ENCODE peak calls at places on chromosomes 3 and 15, in six cellular contexts. I, G, X, W, R and P are unnamed samples.

GRCh38 chr15:74055804-74056203 is 26.5 kb downstream of the GOLGA6A start:
- DNase-seq in I (no peak), G (no peak), X (no peak), W (no peak), R (no peak), P (no peak)

GRCh38 chr3:100957407-100958100 is 35.7 kb downstream of the ABI3BP start:
- DNase-seq in I (no peak), G (peak), X (peak), W (peak), R (no peak), P (no peak)

GRCh38 chr15:28004143-28005003 is 94.7 kb downstream of the OCA2 start:
- DNase-seq in I (no peak), G (no peak), X (no peak), W (peak), R (no peak), P (no peak)

GRCh38 chr3:48502728-48503168 is 1.2 kb downstream of the SHISA5 start:
- DNase-seq in I (peak), G (no peak), X (no peak), W (no peak), R (no peak), P (no peak)

GRCh38 chr15:52151353-52151752 is 38.8 kb upstream of the BCL2L10 start:
- DNase-seq in I (no peak), G (no peak), X (no peak), W (no peak), R (no peak), P (no peak)

GRCh38 chr15:60886680-60887079 is 342.4 kb downstream of the RORA start:
- DNase-seq in I (no peak), G (no peak), X (no peak), W (no peak), R (no peak), P (no peak)

GRCh38 chr3:123335007-123335670 is 113.8 kb downstream of the ADCY5 start:
- DNase-seq in I (peak), G (no peak), X (no peak), W (no peak), R (no peak), P (no peak)

GRCh38 chr3:65497846-65498245 is 540.9 kb downstream of the MAGI1 start:
- DNase-seq in I (no peak), G (no peak), X (no peak), W (no peak), R (no peak), P (no peak)

GRCh38 chr3:65978116-65978515 is 60.6 kb downstream of the MAGI1 start:
- DNase-seq in I (no peak), G (no peak), X (peak), W (no peak), R (peak), P (no peak)

GRCh38 chr15:38130739-38131498 is 121.7 kb upstream of the SPRED1 start:
- DNase-seq in I (peak), G (peak), X (peak), W (peak), R (peak), P (peak)

GRCh38 chr15:39471791-39472190 is 109.1 kb upstream of the THBS1 start:
- DNase-seq in I (no peak), G (no peak), X (no peak), W (no peak), R (no peak), P (no peak)

GRCh38 chr3:127785711-127786265 is 36.5 kb downstream of the MGLL start:
- DNase-seq in I (peak), G (no peak), X (no peak), W (no peak), R (no peak), P (no peak)

GRCh38 chr3:178439504-178439903 is 96.7 kb upstream of the KCNMB2 start:
- DNase-seq in I (no peak), G (peak), X (peak), W (peak), R (peak), P (peak)

GRCh38 chr3:178435575-178435974 is 100.7 kb upstream of the KCNMB2 start:
- DNase-seq in I (no peak), G (no peak), X (no peak), W (no peak), R (no peak), P (no peak)

GRCh38 chr3:178436773-178437172 is 99.5 kb upstream of the KCNMB2 start:
- DNase-seq in I (no peak), G (no peak), X (peak), W (peak), R (peak), P (peak)

GRCh38 chr3:178434206-178434805 is 101.9 kb upstream of the KCNMB2 start:
- DNase-seq in I (no peak), G (no peak), X (peak), W (no peak), R (peak), P (no peak)
- TF ChIP-seq CTCF in I (peak), G (no peak), X (no peak), W (peak), R (peak), P (no peak)

DNA sequence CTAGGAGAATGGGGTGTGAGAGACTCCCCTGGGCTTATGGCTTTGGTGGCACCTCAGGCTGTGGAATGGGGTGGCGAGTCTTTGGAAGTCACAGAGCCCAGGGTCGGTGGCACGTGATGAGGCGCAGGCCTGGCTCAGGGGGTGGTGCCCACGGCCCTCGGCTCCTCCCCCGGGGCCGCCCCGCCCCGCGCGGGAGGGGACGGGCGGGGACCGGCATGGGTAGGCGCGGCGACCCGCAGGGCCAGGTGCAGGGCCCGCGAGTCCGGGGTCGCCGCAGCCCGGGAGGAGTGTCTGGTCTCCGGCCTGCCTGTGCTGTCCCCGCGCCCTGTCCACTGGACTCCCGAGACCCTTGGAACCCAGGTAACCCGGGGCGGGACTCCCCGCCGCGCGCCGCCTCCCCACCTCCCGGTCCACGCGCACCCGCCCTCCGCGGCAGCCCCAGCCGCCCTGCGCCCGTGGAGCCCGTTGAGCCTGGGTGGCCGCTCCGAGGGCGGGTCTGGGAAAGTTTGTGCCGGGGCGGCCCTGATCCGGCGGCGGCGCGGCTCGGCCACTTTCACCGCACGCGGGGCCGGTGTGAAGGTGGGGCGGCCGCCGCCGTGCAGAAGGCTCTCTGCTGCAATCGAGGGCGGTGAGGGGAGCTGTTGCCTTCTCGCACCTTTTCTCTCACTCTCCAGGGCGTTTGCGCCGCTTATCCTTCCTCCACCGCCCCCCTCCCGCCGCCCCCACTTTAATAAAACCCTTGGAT is at the start of gene PAQR5:
- DNase-seq in I (peak), G (no peak), X (no peak), W (no peak), R (no peak), P (no peak)
- H3K4me3 ChIP-seq in I (peak), G (peak), X (peak), W (peak), R (peak), P (peak)

GRCh38 chr3:183629546-183630301 is 5.7 kb upstream of the KLHL24 start:
- DNase-seq in I (no peak), G (no peak), X (peak), W (no peak), R (no peak), P (no peak)
- TF ChIP-seq CTCF in I (no peak), G (no peak), X (no peak), W (no peak), R (no peak), P (no peak)

DNA sequence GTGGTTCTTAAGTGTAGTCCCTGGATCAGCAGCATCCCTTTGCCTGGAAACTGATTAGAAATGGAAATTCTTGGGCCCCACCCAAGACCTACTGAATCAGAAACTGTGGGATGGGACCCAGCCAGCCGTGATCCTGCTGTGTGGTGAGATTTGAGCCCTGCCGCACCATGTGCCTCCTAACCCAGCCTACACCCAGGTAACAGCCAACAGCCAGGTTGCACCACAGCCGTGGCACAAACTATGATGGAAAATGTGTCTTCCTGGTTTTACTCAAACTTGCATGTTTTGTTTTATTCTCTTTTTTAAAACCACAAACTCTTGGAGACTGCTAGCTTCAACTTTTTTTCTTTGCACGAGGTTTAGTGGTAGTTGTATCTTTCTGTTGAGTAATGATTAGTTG is 2.6 kb downstream of the LIMD1 start:
- DNase-seq in I (peak), G (no peak), X (peak), W (peak), R (peak), P (peak)
- H3K4me3 ChIP-seq in I (peak), G (peak), X (no peak), W (peak), R (peak), P (peak)

GRCh38 chr15:83993591-83993990 is 242.0 kb upstream of the GOLGA6L4 start:
- DNase-seq in I (no peak), G (no peak), X (no peak), W (no peak), R (no peak), P (no peak)
- TF ChIP-seq CTCF in I (no peak), G (no peak), X (peak), W (no peak), R (no peak), P (no peak)

GRCh38 chr3:46925585-46925934 is 48.0 kb downstream of the PTH1R start:
- DNase-seq in I (peak), G (no peak), X (no peak), W (no peak), R (no peak), P (no peak)

GRCh38 chr3:46927718-46928073 is 48.8 kb downstream of the CCDC12 start:
- DNase-seq in I (peak), G (no peak), X (no peak), W (no peak), R (no peak), P (no peak)

GRCh38 chr3:46926039-46926438 is 48.5 kb downstream of the PTH1R start:
- DNase-seq in I (peak), G (no peak), X (peak), W (peak), R (peak), P (peak)

GRCh38 chr3:46926871-46927717 is 49.5 kb downstream of the CCDC12 start:
- DNase-seq in I (peak), G (no peak), X (no peak), W (no peak), R (no peak), P (no peak)

GRCh38 chr3:46926447-46926846 is 48.9 kb downstream of the PTH1R start:
- DNase-seq in I (peak), G (no peak), X (no peak), W (no peak), R (no peak), P (no peak)
- H3K4me3 ChIP-seq in I (no peak), G (no peak), X (no peak), W (no peak), R (no peak), P (no peak)

GRCh38 chr3:156535162-156535627 is 19.7 kb downstream of the SSR3 start:
- DNase-seq in I (peak), G (peak), X (peak), W (peak), R (peak), P (peak)

GRCh38 chr3:156532730-156533129 is 22.2 kb downstream of the SSR3 start:
- DNase-seq in I (no peak), G (no peak), X (no peak), W (no peak), R (peak), P (no peak)

GRCh38 chr3:156533205-156533604 is 21.7 kb downstream of the SSR3 start:
- DNase-seq in I (no peak), G (no peak), X (no peak), W (peak), R (peak), P (no peak)

GRCh38 chr3:156536524-156537316 is 18.2 kb downstream of the SSR3 start:
- DNase-seq in I (no peak), G (no peak), X (peak), W (peak), R (peak), P (no peak)

DNA sequence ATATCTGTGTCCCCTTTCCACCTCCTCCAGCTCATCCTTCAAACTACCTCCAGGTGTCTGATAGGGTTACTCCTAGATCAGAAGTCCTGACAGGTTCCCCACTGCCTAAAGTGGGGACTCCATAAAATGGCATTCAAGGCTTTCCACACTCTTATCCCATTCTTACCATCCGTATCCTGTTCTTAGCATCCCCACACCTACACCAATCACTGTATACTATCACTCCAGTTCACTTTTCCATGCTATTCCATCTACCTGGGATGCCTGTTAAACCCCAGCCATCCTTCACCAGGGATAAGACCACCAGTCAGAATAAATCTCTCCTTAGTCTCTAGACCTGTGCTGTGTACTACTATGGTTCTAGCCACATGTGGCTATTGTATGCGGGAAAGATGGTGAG is 19.1 kb downstream of the SSR3 start:
- DNase-seq in I (no peak), G (no peak), X (no peak), W (peak), R (peak), P (no peak)
- TF ChIP-seq CTCF in I (no peak), G (no peak), X (no peak), W (no peak), R (no peak), P (no peak)

GRCh38 chr15:55268054-55268695 is 21.4 kb downstream of the RAB27A start:
- DNase-seq in I (no peak), G (no peak), X (no peak), W (no peak), R (no peak), P (no peak)

GRCh38 chr15:55266547-55266946 is 23.1 kb downstream of the RAB27A start:
- DNase-seq in I (no peak), G (no peak), X (no peak), W (no peak), R (no peak), P (no peak)

GRCh38 chr15:55270301-55270700 is 19.3 kb downstream of the RAB27A start:
- DNase-seq in I (no peak), G (no peak), X (no peak), W (no peak), R (no peak), P (no peak)

GRCh38 chr15:55267401-55268053 is 22.1 kb downstream of the RAB27A start:
- DNase-seq in I (peak), G (no peak), X (no peak), W (peak), R (peak), P (no peak)
- H3K4me3 ChIP-seq in I (no peak), G (no peak), X (no peak), W (no peak), R (no peak), P (no peak)

GRCh38 chr15:64009241-64009640 is 37.0 kb downstream of the DAPK2 start:
- DNase-seq in I (peak), G (no peak), X (peak), W (peak), R (no peak), P (no peak)

GRCh38 chr15:64013179-64014043 is 32.9 kb downstream of the DAPK2 start:
- DNase-seq in I (no peak), G (no peak), X (no peak), W (no peak), R (no peak), P (no peak)

GRCh38 chr15:64008177-64008576 is 38.1 kb downstream of the DAPK2 start:
- DNase-seq in I (no peak), G (no peak), X (no peak), W (no peak), R (no peak), P (no peak)

GRCh38 chr15:64009798-64010241 is 36.5 kb downstream of the DAPK2 start:
- DNase-seq in I (no peak), G (no peak), X (peak), W (peak), R (peak), P (no peak)

GRCh38 chr15:64010719-64011118 is 35.6 kb downstream of the DAPK2 start:
- DNase-seq in I (peak), G (no peak), X (peak), W (peak), R (peak), P (peak)
- TF ChIP-seq CTCF in I (no peak), G (no peak), X (no peak), W (no peak), R (no peak), P (no peak)